ENCODE peak calls at places on chromosomes 13 and 19, in five cellular contexts. X is fibroblast of lung, T is neural progenitor cell, D is PC-9, E is GM23248. Y is an unnamed sample. For H3K4me1, the result is how much of the 10 kb centered on the place peaks cover.

GRCh38 chr13:111854403-111854802 is 212.5 kb upstream of the SOX1 start:
- DNase-seq in E (no peak), X (no peak), T (no peak), D (no peak), Y (no peak)

GRCh38 chr19:47499863-47500830 is 14.7 kb downstream of the NAPA start:
- DNase-seq in D (no peak), X (no peak), T (no peak), E (no peak), Y (no peak)

GRCh38 chr19:45250832-45251451 is at the start of gene MARK4:
- DNase-seq in D (peak), X (peak), E (peak), T (peak), Y (peak)

GRCh38 chr13:33862006-33862405 is 44.1 kb downstream of the RFC3 start:
- DNase-seq in D (no peak), X (no peak), T (no peak), E (no peak), Y (no peak)

GRCh38 chr13:111429064-111429558 is 108.7 kb downstream of the TEX29 start:
- DNase-seq in D (peak), E (peak), T (peak), X (peak), Y (peak)

GRCh38 chr13:69567514-69567913 is 540.1 kb upstream of the ATXN8OS start:
- DNase-seq in E (no peak), T (no peak), D (no peak), X (no peak), Y (no peak)

GRCh38 chr19:3644351-3645066 is 17.9 kb upstream of the CACTIN start:
- DNase-seq in T (no peak), D (no peak), X (peak), E (peak), Y (peak)

GRCh38 chr19:6738726-6739389 is 622 bp upstream of the TRIP10 start:
- DNase-seq in X (no peak), E (peak), D (peak), T (peak), Y (peak)

GRCh38 chr13:63948045-63948444 is 2532.4 kb upstream of the PCDH20 start:
- DNase-seq in T (no peak), D (no peak), X (peak), E (no peak), Y (no peak)

GRCh38 chr13:112889351-112890290 is 79.4 kb upstream of the MCF2L start:
- DNase-seq in D (no peak), T (no peak), X (no peak), E (no peak), Y (no peak)

GRCh38 chr19:29139227-29139626 is 73.7 kb downstream of the UQCRFS1 start:
- DNase-seq in D (no peak), X (no peak), E (no peak), T (no peak), Y (no peak)

GRCh38 chr19:19214892-19215291 is 3.1 kb downstream of the NCAN start:
- DNase-seq in D (peak), T (peak), X (peak), E (peak), Y (peak)

GRCh38 chr19:8654591-8655339 is 24.3 kb downstream of the NFILZ start:
- DNase-seq in X (peak), D (peak), T (peak), E (peak), Y (peak)

GRCh38 chr19:53881482-53882390 is at the start of gene PRKCG:
- DNase-seq in T (peak), E (peak), X (no peak), D (peak), Y (peak)

GRCh38 chr13:94705081-94705751 is 7.1 kb downstream of the SOX21 start:
- DNase-seq in X (no peak), D (no peak), E (no peak), T (peak), Y (no peak)
- TF ChIP-seq EZH2 in X (peak), D (no peak), E (no peak), T (no peak), Y (peak)

GRCh38 chr19:2032296-2032941 is 16.9 kb upstream of the BTBD2 start:
- DNase-seq in E (peak), D (peak), T (peak), X (peak), Y (peak)

GRCh38 chr19:2022289-2022688 is 6.8 kb upstream of the BTBD2 start:
- DNase-seq in E (no peak), X (no peak), D (no peak), T (no peak), Y (no peak)

GRCh38 chr19:2027361-2027760 is 11.8 kb upstream of the BTBD2 start:
- DNase-seq in E (peak), X (peak), D (no peak), T (no peak), Y (no peak)

GRCh38 chr19:2021453-2022140 is 6.1 kb upstream of the BTBD2 start:
- DNase-seq in X (no peak), T (no peak), E (no peak), D (no peak), Y (no peak)

DNA sequence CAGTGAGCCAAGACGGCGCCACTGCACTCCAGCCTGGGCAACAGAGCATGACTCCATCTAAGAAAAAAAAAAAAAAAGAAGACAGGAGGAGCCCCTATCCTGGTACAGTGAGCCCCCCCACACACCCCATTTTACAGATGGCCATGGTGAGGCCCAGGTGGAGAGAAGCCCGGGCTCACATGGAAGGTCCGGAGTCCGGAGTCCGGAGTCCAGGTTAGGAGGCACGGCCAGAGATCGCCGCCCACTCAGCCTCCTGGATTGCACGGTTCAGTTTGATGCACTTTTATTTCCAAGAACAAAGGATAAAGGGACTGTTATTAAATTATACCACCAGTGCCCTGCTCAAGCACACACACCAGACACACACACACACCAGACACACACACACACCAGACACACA is 11.3 kb upstream of the BTBD2 start:
- DNase-seq in T (no peak), X (no peak), E (no peak), D (no peak), Y (no peak)
- H3K4me1 ChIP-seq in T (under half), X (under half), E (under half), D (under half), Y (under half)

DNA sequence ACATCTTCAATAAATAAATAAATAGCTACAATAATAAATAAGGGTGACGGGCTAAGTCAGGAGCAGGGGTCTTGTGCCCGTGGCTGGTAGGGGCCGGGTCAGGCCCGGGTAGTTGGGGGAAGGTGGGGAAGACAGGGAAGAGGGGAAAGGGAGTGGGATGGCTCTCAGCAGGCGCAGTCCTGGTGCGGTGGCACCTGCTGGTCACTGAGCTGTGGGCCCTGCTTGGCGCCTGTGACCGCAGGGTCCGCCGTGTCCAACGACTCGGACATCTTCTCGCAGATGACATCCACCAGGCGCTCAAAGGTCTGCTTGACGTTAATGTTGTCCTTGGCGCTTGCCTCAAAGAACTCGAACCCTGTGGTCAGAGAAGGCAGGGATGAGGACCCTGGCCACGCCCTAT is 4.3 kb downstream of the MPV17L2 start:
- DNase-seq in D (no peak), T (no peak), X (no peak), E (no peak), Y (no peak)
- H3K27ac ChIP-seq in D (no peak), T (no peak), X (no peak), E (no peak), Y (no peak)

GRCh38 chr19:50313812-50314536 is 15.2 kb downstream of the KCNC3 start:
- DNase-seq in D (no peak), T (peak), X (no peak), E (no peak), Y (no peak)
- TF ChIP-seq EZH2 in D (no peak), T (peak), X (no peak), E (no peak), Y (no peak)